ENCODE peak calls at places on chromosome 18, in ten cellular contexts. E is NCI-H460; U is hypothalamus; N is NCI-H1092; F is foreskin fibroblast; C is retina; H is A172; D is HFF-Myc; P is T-helper 1 cell; Q is CD8-positive, alpha-beta memory T cell. Y is an unnamed sample.

GRCh38 chr18:55592572-55592971 is 4.6 kb upstream of the TCF4 start:
- DNase-seq in E (no peak), U (no peak), N (no peak), F (no peak), C (no peak), H (no peak), D (no peak), P (no peak), Q (no peak), Y (peak; percentile 52)

GRCh38 chr18:77102246-77103040 is 30.1 kb downstream of the MBP start:
- DNase-seq in E (no peak), U (no peak), N (no peak), F (peak; percentile 85), C (no peak), H (peak; percentile 23), D (peak; percentile 86), P (peak; percentile 88), Q (no peak), Y (peak; percentile 94)

GRCh38 chr18:11175266-11175947 is 26.0 kb upstream of the PIEZO2 start:
- DNase-seq in E (no peak), U (no peak), N (no peak), F (peak; percentile 72), C (no peak), H (peak; percentile 66), D (no peak), P (no peak), Q (no peak), Y (peak; percentile 76)

GRCh38 chr18:32093106-32093511 is 1.4 kb downstream of the RNF138 start:
- DNase-seq in E (no peak), U (no peak), N (peak; percentile 42), F (peak; percentile 74), C (peak; percentile 78), H (peak; percentile 30), D (no peak), P (peak; percentile 51), Q (peak; percentile 9), Y (peak; percentile 76)

GRCh38 chr18:58547864-58548263 is 81.0 kb downstream of the ALPK2 start:
- DNase-seq in E (no peak), U (no peak), N (no peak), F (no peak), C (no peak), H (no peak), D (no peak), P (peak; percentile 57), Q (no peak), Y (no peak)

GRCh38 chr18:24989760-24990547 is 362.0 kb downstream of the ZNF521 start:
- DNase-seq in E (no peak), U (no peak), N (no peak), F (no peak), C (no peak), H (no peak), D (no peak), P (no peak), Q (no peak), Y (no peak)

GRCh38 chr18:79797518-79798345 is at the start of gene KCNG2:
- DNase-seq in E (no peak), U (no peak), N (no peak), F (no peak), C (peak; percentile 61), H (no peak), D (no peak), P (no peak), Q (no peak), Y (peak; percentile 53)

GRCh38 chr18:32470136-32470712 is 458 bp downstream of the GAREM1 start:
- DNase-seq in E (no peak), U (peak; percentile 19), N (peak; percentile 41), F (peak; percentile 65), C (peak; percentile 86), H (no peak), D (no peak), P (no peak), Q (no peak), Y (peak; percentile 42)

GRCh38 chr18:62944454-62944853 is 229.1 kb downstream of the PHLPP1 start:
- DNase-seq in E (no peak), U (no peak), N (no peak), F (peak; percentile 23), C (no peak), H (no peak), D (no peak), P (no peak), Q (no peak), Y (no peak)

GRCh38 chr18:76565238-76566173 is 70.5 kb upstream of the ZNF516 start:
- DNase-seq in E (peak; percentile 91), U (no peak), N (no peak), F (peak; percentile 97), C (peak; percentile 60), H (peak; percentile 81), D (peak; percentile 83), P (no peak), Q (no peak), Y (peak; percentile 97)

GRCh38 chr18:23970161-23971153 is 44.1 kb upstream of the TTC39C start:
- DNase-seq in E (no peak), U (no peak), N (no peak), F (no peak), C (no peak), H (no peak), D (no peak), P (peak; percentile 73), Q (peak; percentile 35), Y (no peak)

GRCh38 chr18:5508821-5509220 is 35.0 kb downstream of the EPB41L3 start:
- DNase-seq in E (no peak), U (no peak), N (no peak), F (peak; percentile 42), C (no peak), H (no peak), D (no peak), P (no peak), Q (no peak), Y (no peak)

GRCh38 chr18:12862467-12862866 is 21.6 kb downstream of the PTPN2 start:
- DNase-seq in E (no peak), U (no peak), N (no peak), F (no peak), C (no peak), H (peak; percentile 19), D (no peak), P (no peak), Q (no peak), Y (no peak)

GRCh38 chr18:28109781-28110460 is 67.0 kb downstream of the CDH2 start:
- DNase-seq in E (no peak), U (no peak), N (no peak), F (no peak), C (no peak), H (no peak), D (no peak), P (no peak), Q (no peak), Y (no peak)